ENCODE peak calls at places on chromosomes 1 and 21, in ten cellular contexts. I is activated T-cell treated with anti-CD3 and anti-CD28 coated beads for 1 hour; A is upper lobe of right lung; K is ELF-1; O is brain microvascular endothelial cell; R is CD8-positive, alpha-beta memory T cell; W is activated CD4-positive, alpha-beta T cell treated with anti-CD3 and anti-CD28 coated beads for 4 hours; T is spleen; Z is stimulated activated CD4-positive, alpha-beta T cell treated with anti-CD3 and anti-CD28 coated beads, Interleukin-2, amount 100 ng/mL, for 24 hours; V is aorta. H is an unnamed sample.

GRCh38 chr1:11788549-11789053 is 17.2 kb downstream of the MTHFR start:
- DNase-seq in I (no peak), A (peak), K (no peak), O (no peak), R (no peak), W (no peak), T (peak), Z (no peak), V (peak), H (no peak)

GRCh38 chr21:46546799-46547198 is 58.1 kb downstream of the S100B start:
- DNase-seq in I (no peak), A (no peak), K (no peak), O (no peak), R (no peak), W (no peak), T (no peak), Z (no peak), V (no peak), H (no peak)

GRCh38 chr1:27536767-27537166 is 46.8 kb upstream of the WASF2 start:
- DNase-seq in I (no peak), A (no peak), K (peak), O (peak), R (no peak), W (no peak), T (no peak), Z (no peak), V (peak), H (peak)

GRCh38 chr1:116232989-116233514 is 121.9 kb downstream of the MAB21L3 start:
- DNase-seq in I (no peak), A (no peak), K (no peak), O (no peak), R (peak), W (peak), T (no peak), Z (no peak), V (no peak), H (no peak)

GRCh38 chr1:244614879-244615278 is 38.0 kb upstream of the DESI2 start:
- DNase-seq in I (no peak), A (no peak), K (no peak), O (no peak), R (no peak), W (no peak), T (no peak), Z (no peak), V (no peak), H (peak)

GRCh38 chr1:42845866-42846256 is 552 bp upstream of the ZNF691 start:
- DNase-seq in I (no peak), A (no peak), K (no peak), O (no peak), R (no peak), W (no peak), T (no peak), Z (no peak), V (no peak), H (no peak)

GRCh38 chr1:1914842-1915692 is at the start of gene CALML6:
- DNase-seq in I (no peak), A (no peak), K (no peak), O (no peak), R (no peak), W (no peak), T (peak), Z (no peak), V (peak), H (no peak)

GRCh38 chr1:200336111-200336845 is 73.6 kb downstream of the ZNF281 start:
- DNase-seq in I (no peak), A (no peak), K (no peak), O (no peak), R (no peak), W (no peak), T (no peak), Z (no peak), V (no peak), H (peak)

GRCh38 chr1:237879195-237879594 is 11.5 kb downstream of the ZP4 start:
- DNase-seq in I (no peak), A (no peak), K (no peak), O (peak), R (no peak), W (no peak), T (no peak), Z (no peak), V (no peak), H (peak)

GRCh38 chr1:29806646-29807319 is 570.5 kb downstream of the PTPRU start:
- DNase-seq in I (no peak), A (no peak), K (no peak), O (no peak), R (no peak), W (no peak), T (peak), Z (no peak), V (no peak), H (no peak)

GRCh38 chr1:174301295-174302077 is 142.2 kb downstream of the RABGAP1L start:
- DNase-seq in I (no peak), A (no peak), K (no peak), O (no peak), R (no peak), W (no peak), T (no peak), Z (no peak), V (no peak), H (no peak)

GRCh38 chr1:61224609-61225008 is 142.2 kb downstream of the NFIA start:
- DNase-seq in I (no peak), A (no peak), K (no peak), O (no peak), R (no peak), W (no peak), T (no peak), Z (no peak), V (no peak), H (no peak)

GRCh38 chr1:164771568-164772350 is 212.8 kb downstream of the PBX1 start:
- DNase-seq in I (no peak), A (no peak), K (peak), O (peak), R (no peak), W (no peak), T (no peak), Z (no peak), V (peak), H (peak)

GRCh38 chr1:19597463-19598309 is 46.4 kb upstream of the NBL1 start:
- DNase-seq in I (no peak), A (no peak), K (no peak), O (peak), R (peak), W (peak), T (no peak), Z (peak), V (no peak), H (peak)

GRCh38 chr1:27600500-27601175 is 3.3 kb downstream of the AHDC1 start:
- DNase-seq in I (no peak), A (no peak), K (peak), O (no peak), R (no peak), W (no peak), T (no peak), Z (no peak), V (no peak), H (peak)

GRCh38 chr1:41774486-41774990 is 144.2 kb downstream of the HIVEP3 start:
- DNase-seq in I (no peak), A (no peak), K (no peak), O (no peak), R (no peak), W (no peak), T (no peak), Z (no peak), V (no peak), H (no peak)

GRCh38 chr1:153598309-153599172 is 14.4 kb downstream of the S100A16 start:
- DNase-seq in I (no peak), A (no peak), K (peak), O (peak), R (no peak), W (no peak), T (peak), Z (no peak), V (no peak), H (peak)

GRCh38 chr1:184193451-184193850 is 141.9 kb downstream of the TSEN15 start:
- DNase-seq in I (no peak), A (no peak), K (no peak), O (no peak), R (no peak), W (no peak), T (no peak), Z (no peak), V (no peak), H (no peak)

GRCh38 chr1:245500546-245500945 is 345.8 kb downstream of the KIF26B start:
- DNase-seq in I (no peak), A (no peak), K (no peak), O (no peak), R (no peak), W (no peak), T (no peak), Z (no peak), V (no peak), H (peak)

GRCh38 chr1:51331206-51332100 is 1.1 kb upstream of the TTC39A start:
- DNase-seq in I (no peak), A (no peak), K (peak), O (peak), R (no peak), W (no peak), T (no peak), Z (no peak), V (no peak), H (peak)

GRCh38 chr1:22854688-22855565 is 117.7 kb downstream of the LACTBL1 start:
- DNase-seq in I (no peak), A (no peak), K (no peak), O (no peak), R (no peak), W (no peak), T (no peak), Z (no peak), V (no peak), H (no peak)

GRCh38 chr1:247335871-247336270 is 4.2 kb upstream of the ZNF496 start:
- DNase-seq in I (no peak), A (no peak), K (peak), O (no peak), R (no peak), W (no peak), T (no peak), Z (no peak), V (peak), H (no peak)

GRCh38 chr1:226590626-226591025 is 42.1 kb downstream of the STUM start:
- DNase-seq in I (no peak), A (peak), K (no peak), O (no peak), R (no peak), W (no peak), T (peak), Z (no peak), V (peak), H (no peak)

GRCh38 chr1:32250893-32251716 is at the start of gene LCK:
- DNase-seq in I (peak), A (no peak), K (no peak), O (no peak), R (peak), W (peak), T (peak), Z (peak), V (no peak), H (no peak)

GRCh38 chr1:145785481-145785880 is 38.4 kb downstream of the RNF115 start:
- DNase-seq in I (no peak), A (no peak), K (no peak), O (no peak), R (no peak), W (no peak), T (no peak), Z (no peak), V (no peak), H (no peak)

GRCh38 chr1:110345480-110345879 is 6.3 kb downstream of the RBM15 start:
- DNase-seq in I (no peak), A (no peak), K (no peak), O (no peak), R (no peak), W (no peak), T (no peak), Z (no peak), V (no peak), H (no peak)

GRCh38 chr1:220528049-220528678 is at the start of gene MARK1:
- DNase-seq in I (no peak), A (peak), K (peak), O (no peak), R (no peak), W (no peak), T (peak), Z (no peak), V (peak), H (peak)

GRCh38 chr1:192812420-192813209 is 3.8 kb downstream of the RGS2 start:
- DNase-seq in I (no peak), A (no peak), K (no peak), O (no peak), R (no peak), W (no peak), T (no peak), Z (no peak), V (no peak), H (no peak)

GRCh38 chr1:203516906-203517305 is 23.0 kb downstream of the OPTC start:
- DNase-seq in I (no peak), A (no peak), K (peak), O (no peak), R (no peak), W (no peak), T (no peak), Z (no peak), V (no peak), H (no peak)

GRCh38 chr1:216310776-216311175 is 112.5 kb downstream of the USH2A start:
- DNase-seq in I (no peak), A (no peak), K (peak), O (peak), R (no peak), W (no peak), T (no peak), Z (no peak), V (no peak), H (peak)

GRCh38 chr1:116874622-116875277 is 35.0 kb upstream of the PTGFRN start:
- DNase-seq in I (no peak), A (no peak), K (no peak), O (no peak), R (no peak), W (no peak), T (no peak), Z (no peak), V (no peak), H (no peak)

GRCh38 chr1:168300626-168301025 is 19.9 kb downstream of the TBX19 start:
- DNase-seq in I (no peak), A (no peak), K (no peak), O (no peak), R (no peak), W (no peak), T (no peak), Z (no peak), V (no peak), H (no peak)

GRCh38 chr1:228424685-228425660 is 8.3 kb upstream of the TRIM17 start:
- DNase-seq in I (no peak), A (no peak), K (no peak), O (no peak), R (no peak), W (no peak), T (peak), Z (no peak), V (no peak), H (no peak)

GRCh38 chr1:230273141-230273710 is 152.9 kb downstream of the PGBD5 start:
- DNase-seq in I (no peak), A (peak), K (no peak), O (no peak), R (peak), W (no peak), T (peak), Z (no peak), V (no peak), H (no peak)

GRCh38 chr1:21633992-21634475 is 35.1 kb downstream of the RAP1GAP start:
- DNase-seq in I (no peak), A (no peak), K (no peak), O (no peak), R (no peak), W (no peak), T (no peak), Z (no peak), V (no peak), H (no peak)